ENCODE peak calls at places on chromosomes 6 and 20, in four cellular contexts. Y is HCT116, H is K562, F is Panc1. G is an unnamed sample.

GRCh38 chr6:43492673-43493072 is 15.3 kb downstream of the TJAP1 start:
- DNase-seq in Y (no peak), H (no peak), F (no peak), G (no peak)

GRCh38 chr6:54097753-54098152 is 13.5 kb upstream of the MLIP start:
- DNase-seq in H (no peak), Y (no peak), F (no peak), G (peak; percentile 85)

GRCh38 chr6:114040871-114041270 is 69.9 kb upstream of the HDAC2 start:
- DNase-seq in F (no peak), Y (no peak), H (no peak), G (no peak)

GRCh38 chr20:44683263-44684046 is 31.7 kb upstream of the CCN5 start:
- DNase-seq in H (peak; percentile 68), Y (peak; percentile 59), F (no peak), G (peak; percentile 63)

GRCh38 chr6:18115356-18115755 is 7.1 kb downstream of the NHLRC1 start:
- DNase-seq in H (no peak), Y (no peak), F (no peak), G (no peak)

GRCh38 chr6:128303870-128304269 is 216.5 kb downstream of the PTPRK start:
- DNase-seq in H (no peak), F (no peak), Y (no peak), G (no peak)

GRCh38 chr6:1801401-1801800 is 191.7 kb downstream of the FOXC1 start:
- DNase-seq in F (no peak), H (no peak), Y (no peak), G (no peak)

GRCh38 chr20:43140719-43141118 is 49.0 kb downstream of the PTPRT start:
- DNase-seq in F (no peak), H (no peak), Y (no peak), G (no peak)

GRCh38 chr20:1414982-1415381 is 22.1 kb upstream of the FKBP1A start:
- DNase-seq in Y (no peak), H (no peak), F (no peak), G (no peak)

GRCh38 chr6:7629321-7629720 is 39.3 kb downstream of the SNRNP48 start:
- DNase-seq in F (no peak), H (no peak), Y (no peak), G (no peak)

GRCh38 chr6:54768542-54768941 is 78.0 kb upstream of the FAM83B start:
- DNase-seq in F (no peak), H (no peak), Y (no peak), G (no peak)

GRCh38 chr20:7742479-7742878 is 197.8 kb downstream of the HAO1 start:
- DNase-seq in Y (no peak), F (no peak), H (no peak), G (no peak)

GRCh38 chr6:170097505-170098427 is 193.1 kb downstream of the DLL1 start:
- DNase-seq in H (no peak), Y (no peak), F (no peak), G (no peak)

GRCh38 chr6:31402324-31403282 is 792 bp upstream of the MICA start:
- DNase-seq in Y (no peak), H (peak; percentile 52), F (no peak), G (no peak)

GRCh38 chr6:87762116-87762515 is 60.1 kb upstream of the AKIRIN2 start:
- DNase-seq in F (no peak), Y (no peak), H (no peak), G (no peak)

GRCh38 chr6:6584310-6585002 is 4.1 kb upstream of the LY86 start:
- DNase-seq in F (no peak), H (no peak), Y (no peak), G (no peak)

GRCh38 chr20:49790077-49790798 is 22.4 kb upstream of the SLC9A8 start:
- DNase-seq in F (no peak), Y (no peak), H (peak; percentile 95), G (peak; percentile 49)

GRCh38 chr6:142696123-142696522 is 248.9 kb downstream of the HIVEP2 start:
- DNase-seq in H (no peak), Y (no peak), F (no peak), G (no peak)

GRCh38 chr20:63856111-63856511 is 5.2 kb upstream of the ABHD16B start:
- DNase-seq in Y (no peak), H (no peak), F (no peak), G (no peak)

GRCh38 chr20:50058646-50059398 is 54.1 kb downstream of the UBE2V1 start:
- DNase-seq in Y (no peak), F (no peak), H (no peak), G (no peak)

GRCh38 chr6:35026434-35027222 is 114.5 kb downstream of the TCP11 start:
- DNase-seq in F (no peak), Y (peak; percentile 13), H (peak; percentile 43), G (no peak)

GRCh38 chr20:2840967-2841531 is 504 bp downstream of the VPS16 start:
- DNase-seq in F (no peak), Y (no peak), H (peak; percentile 58), G (peak; percentile 66)

GRCh38 chr6:137808191-137808590 is 58.9 kb upstream of the TNFAIP3 start:
- DNase-seq in H (no peak), F (peak; percentile 48), Y (no peak), G (peak; percentile 61)

GRCh38 chr6:114000066-114000465 is 29.1 kb upstream of the HDAC2 start:
- DNase-seq in Y (no peak), H (no peak), F (no peak), G (no peak)

GRCh38 chr6:10375391-10375969 is 39.4 kb downstream of the TFAP2A start:
- DNase-seq in Y (no peak), F (no peak), H (no peak), G (no peak)

GRCh38 chr6:13484138-13484708 is 3.2 kb downstream of the GFOD1 start:
- DNase-seq in H (peak; percentile 45), F (no peak), Y (no peak), G (peak; percentile 84)

GRCh38 chr6:144594571-144594970 is 309.4 kb downstream of the UTRN start:
- DNase-seq in H (no peak), F (no peak), Y (no peak), G (no peak)

GRCh38 chr6:45625191-45625664 is 247.5 kb upstream of the SUPT3H start:
- DNase-seq in H (no peak), Y (no peak), F (no peak), G (no peak)

GRCh38 chr6:151443911-151444621 is 7.9 kb downstream of the RMND1 start:
- DNase-seq in H (no peak), Y (no peak), F (no peak), G (no peak)
- TF ChIP-seq TCF7L2 in H (no peak), Y (no peak), F (no peak), G (no peak)

DNA sequence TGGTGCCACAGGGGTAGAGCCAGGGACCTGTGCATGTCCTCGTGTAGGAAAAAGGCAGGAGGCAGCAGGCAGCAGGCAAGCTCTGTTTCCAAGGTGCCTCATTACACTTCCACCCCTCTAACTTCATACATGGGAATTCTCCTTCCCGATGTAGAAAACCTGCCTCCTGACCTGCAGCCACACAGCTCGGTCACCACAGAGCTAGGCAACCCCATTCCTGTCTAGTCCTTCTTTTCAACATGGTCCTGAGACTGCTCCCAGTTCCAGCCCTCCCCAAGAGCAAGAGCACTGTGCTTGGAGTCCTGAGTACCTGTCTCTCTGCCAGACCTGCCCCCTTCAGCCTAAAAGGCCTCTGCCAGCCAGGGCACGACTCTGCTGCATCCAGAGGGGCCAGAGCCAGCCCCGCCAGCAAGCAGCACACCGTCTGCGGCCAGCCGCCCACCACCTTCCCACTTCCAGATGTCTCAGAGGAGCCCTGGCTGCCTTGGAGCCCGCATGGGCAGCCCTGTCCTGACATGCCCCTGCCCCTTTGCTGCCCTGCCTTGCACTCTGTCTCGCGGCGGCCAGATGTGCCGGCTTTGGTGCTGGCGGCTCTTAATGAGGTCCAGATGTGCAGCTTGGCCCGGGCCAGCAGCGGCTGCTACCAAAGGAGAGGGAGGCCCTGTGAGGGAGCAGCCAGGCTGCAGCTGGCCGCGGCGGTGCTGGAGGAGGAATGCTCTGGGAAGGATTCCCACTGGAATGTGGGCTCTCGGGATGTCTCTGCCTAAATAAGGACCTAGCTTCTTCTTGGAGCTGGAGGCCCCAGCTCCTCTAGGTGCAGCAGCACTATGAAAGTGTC is 72.2 kb downstream of the FGD2 start:
- DNase-seq in Y (no peak), F (no peak), H (no peak), G (no peak)
- TF ChIP-seq TCF7L2 in Y (no peak), F (no peak), H (no peak), G (no peak)

DNA sequence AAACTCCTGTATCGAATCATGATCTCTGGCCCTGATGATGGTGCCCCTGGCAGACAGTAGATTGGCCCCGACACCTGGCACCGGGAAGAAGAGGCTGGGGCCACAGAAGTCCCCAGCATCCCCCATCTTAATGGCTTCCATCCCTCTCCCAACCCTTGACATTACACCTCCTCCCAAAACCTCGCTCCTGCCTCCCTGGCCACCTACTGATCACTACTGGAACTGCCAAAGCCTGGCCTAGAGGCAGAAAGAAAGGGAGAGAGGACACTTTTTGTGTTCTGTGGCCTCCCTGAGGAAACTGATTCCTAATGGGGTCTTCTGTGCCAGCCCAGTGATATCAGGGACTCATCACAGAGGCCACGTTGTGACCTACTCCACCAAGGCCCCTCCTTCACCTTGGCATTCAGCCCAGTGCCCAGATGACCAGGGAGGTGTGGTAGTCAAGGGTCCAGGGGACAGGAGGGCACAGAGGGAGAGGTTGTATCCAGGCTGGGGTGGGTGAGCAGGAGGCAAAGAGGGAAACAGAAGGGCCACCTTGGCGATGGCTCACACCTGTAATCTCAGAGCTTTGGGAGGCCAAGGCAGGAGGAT is 6.1 kb downstream of the C20orf173 start:
- DNase-seq in H (peak; percentile 59), Y (no peak), F (no peak), G (peak; percentile 47)
- TF ChIP-seq TCF7L2 in H (no peak), Y (no peak), F (no peak), G (no peak)

GRCh38 chr20:11193241-11193640 is 519.4 kb upstream of the JAG1 start:
- DNase-seq in H (no peak), Y (no peak), F (no peak), G (no peak)
- TF ChIP-seq TCF7L2 in H (no peak), Y (no peak), F (no peak), G (no peak)

DNA sequence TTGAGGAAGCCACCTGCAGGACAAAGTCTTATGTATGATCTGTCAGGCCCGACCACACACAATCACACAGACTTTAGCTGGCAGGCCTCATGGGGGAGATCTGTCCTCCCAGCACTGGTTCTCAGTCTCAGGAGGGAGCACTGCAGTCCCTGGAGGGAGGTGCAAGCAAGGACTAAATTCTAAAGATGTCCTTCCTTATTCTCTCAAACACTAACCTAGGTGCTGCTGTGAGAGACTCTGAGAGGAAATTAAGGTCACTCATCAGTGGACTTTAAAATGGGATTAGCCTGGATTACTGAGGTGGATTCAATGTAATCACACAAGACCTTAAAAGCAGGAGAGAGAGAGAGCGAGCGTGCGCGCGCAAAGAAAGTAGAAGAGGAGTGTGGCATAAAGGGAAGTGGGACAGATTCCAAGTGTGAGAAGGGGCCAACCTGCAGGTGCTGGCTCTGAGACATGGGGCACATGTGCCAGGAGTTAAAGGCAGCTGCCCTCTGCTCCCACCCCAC is 14.3 kb downstream of the GLO1 start:
- DNase-seq in F (no peak), Y (no peak), H (no peak), G (peak; percentile 24)
- TF ChIP-seq TCF7L2 in F (no peak), Y (no peak), H (no peak), G (no peak)

GRCh38 chr20:32457476-32457986 is 99.4 kb downstream of the ASXL1 start:
- DNase-seq in Y (no peak), H (no peak), F (no peak), G (no peak)
- TF ChIP-seq TCF7L2 in Y (no peak), H (no peak), F (no peak), G (no peak)

DNA sequence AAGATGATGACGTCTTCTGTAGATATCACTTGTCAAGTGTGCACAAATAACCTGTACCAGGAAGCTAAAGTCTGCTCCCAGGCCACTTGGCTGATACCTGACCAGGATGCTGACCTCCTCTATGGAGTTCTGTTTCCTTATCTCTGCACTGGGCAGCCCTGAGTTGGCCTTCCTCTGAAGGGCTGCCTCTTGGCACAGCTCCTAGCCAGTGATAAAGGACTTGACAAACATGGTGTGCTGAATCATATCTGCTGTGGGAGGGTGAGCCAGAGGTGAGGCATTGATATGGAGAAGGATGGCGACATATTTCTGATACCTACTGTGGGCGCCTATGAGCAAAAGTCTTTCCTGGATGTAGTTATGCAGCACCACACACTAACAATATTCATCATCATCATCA is 32.8 kb upstream of the FOXA2 start:
- DNase-seq in F (no peak), Y (no peak), H (peak; percentile 37), G (peak; percentile 58)
- TF ChIP-seq TCF7L2 in F (no peak), Y (no peak), H (no peak), G (no peak)